ENCODE peak calls at places on chromosomes 11 and 22, in five cellular contexts. U, P, Q, O and C are unnamed samples.

GRCh38 chr11:122984186-122985011 is 2.8 kb upstream of the BSX start:
- DNase-seq in U (no peak), P (peak; percentile 35), O (no peak), Q (no peak), C (no peak)

GRCh38 chr22:37290737-37291136 is 8.4 kb downstream of the CYTH4 start:
- DNase-seq in P (no peak), O (peak; percentile 69), U (no peak), Q (no peak), C (no peak)

GRCh38 chr22:39205344-39206021 is 39.3 kb downstream of the PDGFB start:
- DNase-seq in O (peak; percentile 78), U (peak; percentile 21), P (no peak), Q (peak; percentile 43), C (peak; percentile 18)

GRCh38 chr22:48704335-48704734 is 1123.3 kb downstream of the BRD1 start:
- DNase-seq in U (no peak), P (no peak), O (no peak), Q (peak; percentile 9), C (no peak)

GRCh38 chr22:29130490-29130889 is 57.7 kb downstream of the KREMEN1 start:
- DNase-seq in U (no peak), O (no peak), P (no peak), Q (no peak), C (no peak)

GRCh38 chr11:46682773-46683752 is 17.4 kb downstream of the ARHGAP1 start:
- DNase-seq in Q (no peak), U (no peak), O (no peak), P (no peak), C (no peak)

GRCh38 chr11:8872017-8872416 is 39.0 kb upstream of the AKIP1 start:
- DNase-seq in Q (no peak), O (no peak), P (no peak), U (no peak), C (no peak)

GRCh38 chr22:50282361-50283144 is 12.4 kb upstream of the MAPK11 start:
- DNase-seq in O (peak; percentile 77), U (no peak), P (no peak), Q (peak; percentile 85), C (no peak)

GRCh38 chr11:46277313-46277622 is 194 bp upstream of the CREB3L1 start:
- DNase-seq in P (no peak), Q (no peak), O (peak; percentile 62), U (no peak), C (no peak)

GRCh38 chr22:29617922-29618629 is 14.6 kb downstream of the NF2 start:
- DNase-seq in P (no peak), O (peak; percentile 68), Q (no peak), U (no peak), C (no peak)

GRCh38 chr11:118241191-118242098 is 10.7 kb downstream of the MPZL3 start:
- DNase-seq in Q (peak; percentile 68), U (peak; percentile 36), O (no peak), P (no peak), C (no peak)

GRCh38 chr11:69567951-69568808 is 72.8 kb upstream of the CCND1 start:
- DNase-seq in P (no peak), U (no peak), Q (no peak), O (peak; percentile 23), C (no peak)

GRCh38 chr11:43268786-43269185 is 43.0 kb upstream of the API5 start:
- DNase-seq in O (no peak), P (no peak), Q (no peak), U (no peak), C (no peak)

GRCh38 chr11:8019671-8020597 is 32.8 kb downstream of the EIF3F start:
- DNase-seq in U (peak; percentile 27), Q (no peak), P (no peak), O (peak; percentile 40), C (no peak)

GRCh38 chr11:65433657-65434056 is 11.1 kb downstream of the NEAT1 start:
- DNase-seq in U (no peak), Q (no peak), O (peak; percentile 16), P (no peak), C (no peak)

GRCh38 chr11:72395993-72396392 is 38.3 kb downstream of the CLPB start:
- DNase-seq in P (no peak), U (no peak), O (no peak), Q (no peak), C (no peak)

GRCh38 chr22:23608583-23608982 is 23.5 kb downstream of the DRICH1 start:
- DNase-seq in O (peak; percentile 39), P (peak; percentile 72), U (no peak), Q (no peak), C (no peak)

GRCh38 chr22:26648011-26648497 is 9.3 kb upstream of the MIAT start:
- DNase-seq in U (peak; percentile 44), Q (no peak), P (peak; percentile 81), O (no peak), C (no peak)

GRCh38 chr22:26651840-26652239 is 5.5 kb upstream of the MIAT start:
- DNase-seq in O (no peak), U (no peak), Q (no peak), P (no peak), C (no peak)

GRCh38 chr22:26646158-26646557 is 11.2 kb upstream of the MIAT start:
- DNase-seq in O (peak; percentile 55), P (no peak), U (no peak), Q (no peak), C (no peak)

GRCh38 chr22:26648761-26649363 is 8.5 kb upstream of the MIAT start:
- DNase-seq in P (no peak), U (peak; percentile 21), Q (no peak), O (no peak), C (no peak)

GRCh38 chr22:26650722-26651421 is 6.5 kb upstream of the MIAT start:
- DNase-seq in U (no peak), Q (no peak), P (no peak), O (no peak), C (no peak)
- H3K27me3 ChIP-seq in U (no peaks in the 10 kb centered on the region), Q (peaks cover 2% of the 10 kb centered on the region), P (peaks cover 14% of the 10 kb centered on the region), O (peaks cover 67% of the 10 kb centered on the region), C (peaks cover 18% of the 10 kb centered on the region)

DNA sequence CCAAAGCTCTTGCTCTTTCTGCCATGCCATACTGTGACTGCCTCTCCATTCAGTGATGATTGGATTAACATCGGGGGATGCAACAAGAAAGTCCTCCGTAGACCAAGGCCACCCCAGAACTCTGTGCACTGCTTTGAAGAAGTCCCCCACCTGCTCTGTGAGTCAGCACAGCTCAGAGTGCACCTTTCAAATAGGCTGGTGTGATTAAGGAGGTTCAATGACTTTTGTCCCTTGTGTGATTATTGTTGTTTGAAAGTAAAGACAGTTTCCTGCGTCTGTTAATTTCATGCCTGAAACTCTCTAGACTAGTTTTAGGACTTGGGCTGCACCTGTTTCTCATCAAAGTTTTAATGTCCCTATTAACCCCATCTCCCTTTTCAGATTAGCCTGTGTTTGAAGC is 33.0 kb upstream of the DBX1 start:
- DNase-seq in P (no peak), U (no peak), Q (no peak), O (no peak), C (no peak)
- H3K27me3 ChIP-seq in P (no peaks in the 10 kb centered on the region), U (no peaks in the 10 kb centered on the region), Q (peaks cover 3% of the 10 kb centered on the region), O (peaks cover 12% of the 10 kb centered on the region), C (peaks cover 6% of the 10 kb centered on the region)

GRCh38 chr22:20809538-20810185 is 35.7 kb downstream of the SERPIND1 start:
- DNase-seq in P (no peak), Q (no peak), O (no peak), U (no peak), C (no peak)

GRCh38 chr22:20811171-20811570 is 37.3 kb downstream of the SERPIND1 start:
- DNase-seq in Q (no peak), O (no peak), P (no peak), U (peak; percentile 21), C (no peak)

GRCh38 chr22:20808844-20809243 is 34.9 kb downstream of the SERPIND1 start:
- DNase-seq in Q (no peak), O (no peak), P (no peak), U (no peak), C (no peak)

GRCh38 chr22:20811971-20812660 is 38.2 kb downstream of the SERPIND1 start:
- DNase-seq in O (no peak), Q (no peak), P (no peak), U (no peak), C (no peak)

GRCh38 chr22:20810645-20811044 is 36.7 kb downstream of the SERPIND1 start:
- DNase-seq in Q (no peak), P (no peak), U (peak; percentile 85), O (no peak), C (no peak)
- H3K27me3 ChIP-seq in Q (no peaks in the 10 kb centered on the region), P (no peaks in the 10 kb centered on the region), U (no peaks in the 10 kb centered on the region), O (no peaks in the 10 kb centered on the region), C (no peaks in the 10 kb centered on the region)

GRCh38 chr22:44933829-44934735 is 75.7 kb downstream of the PHF21B start:
- DNase-seq in U (no peak), O (no peak), P (no peak), Q (no peak), C (no peak)
- H3K27me3 ChIP-seq in U (no peaks in the 10 kb centered on the region), O (peaks cover 12% of the 10 kb centered on the region), P (no peaks in the 10 kb centered on the region), Q (no peaks in the 10 kb centered on the region), C (peaks cover 15% of the 10 kb centered on the region)

GRCh38 chr22:45869448-45869847 is 107.5 kb downstream of the WNT7B start:
- DNase-seq in Q (no peak), U (no peak), P (no peak), O (no peak), C (no peak)

GRCh38 chr22:45867118-45867905 is 109.7 kb downstream of the WNT7B start:
- DNase-seq in Q (no peak), O (no peak), P (no peak), U (no peak), C (no peak)

GRCh38 chr22:45866398-45867117 is 110.4 kb downstream of the WNT7B start:
- DNase-seq in P (no peak), U (no peak), O (no peak), Q (no peak), C (no peak)

GRCh38 chr22:45868586-45869443 is 108.1 kb downstream of the WNT7B start:
- DNase-seq in U (no peak), O (no peak), Q (no peak), P (no peak), C (no peak)

DNA sequence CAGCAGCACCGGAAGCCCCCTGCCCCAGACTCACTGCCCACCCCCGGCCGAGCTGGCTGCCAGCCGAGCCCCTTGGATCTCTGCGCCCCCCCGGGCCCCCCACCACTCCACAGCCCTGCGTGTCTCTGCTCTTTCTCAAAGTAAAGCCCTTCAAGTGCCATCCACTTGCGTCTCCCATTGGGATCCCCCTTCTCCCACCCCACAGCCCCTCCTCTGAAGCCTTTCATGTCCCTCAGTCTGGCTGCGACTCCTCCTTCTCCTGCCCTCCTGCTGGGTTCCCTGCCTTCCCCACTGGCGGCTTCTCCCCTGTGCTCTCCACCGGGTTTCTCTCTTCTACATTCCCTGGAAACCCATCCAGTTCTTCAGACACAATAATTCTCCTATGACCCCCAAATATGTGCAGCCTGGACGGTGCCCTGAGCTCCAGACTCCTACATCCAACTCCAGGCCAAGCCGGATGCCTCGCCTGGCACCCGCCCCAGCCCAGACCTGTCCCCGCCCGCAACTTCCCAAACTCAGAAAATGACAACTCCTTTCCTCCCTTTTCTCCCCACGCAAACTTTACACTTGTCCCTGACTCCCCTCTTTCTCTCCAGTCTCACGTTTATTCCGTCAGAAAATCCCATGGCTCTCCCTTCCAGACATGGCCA is 108.9 kb downstream of the WNT7B start:
- DNase-seq in U (no peak), O (no peak), Q (no peak), P (no peak), C (no peak)
- H3K27me3 ChIP-seq in U (peaks cover 13% of the 10 kb centered on the region), O (peaks cover 46% of the 10 kb centered on the region), Q (peaks cover 2% of the 10 kb centered on the region), P (peaks cover 47% of the 10 kb centered on the region), C (peaks cover 20% of the 10 kb centered on the region)

DNA sequence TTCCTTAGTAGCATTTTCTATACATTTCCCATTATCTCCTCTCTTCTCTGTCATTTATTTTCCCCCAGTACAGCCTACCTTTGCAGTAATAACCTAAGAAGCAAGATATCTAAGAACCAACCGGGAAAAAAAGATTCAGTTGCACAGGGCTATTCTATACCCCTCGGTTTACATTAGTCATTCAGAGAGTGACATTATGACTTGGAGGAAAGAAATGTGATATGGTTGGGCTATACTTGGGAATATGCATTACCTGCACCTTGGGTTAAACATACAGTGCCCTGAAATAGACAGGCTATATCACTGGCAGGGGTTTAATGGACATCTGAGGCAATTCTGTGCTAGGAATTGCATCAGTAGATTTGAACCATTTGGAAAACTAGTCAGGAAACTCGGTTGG is 973.0 kb downstream of the NTM start:
- DNase-seq in P (no peak), Q (no peak), U (no peak), O (no peak), C (no peak)
- H3K27me3 ChIP-seq in P (no peaks in the 10 kb centered on the region), Q (no peaks in the 10 kb centered on the region), U (no peaks in the 10 kb centered on the region), O (peaks cover 9% of the 10 kb centered on the region), C (peaks cover 2% of the 10 kb centered on the region)